ENCODE peak calls at places on chromosomes 13 and 19, in nine cellular contexts. C is AG08396, P is progenitor cell of endocrine pancreas, Z is uterus, F is HAP-1, V is heart right ventricle, O is NCI-H2081, E is myocyte, K is body of pancreas. X is an unnamed sample.

GRCh38 chr13:66617786-66618185 is 612.4 kb downstream of the PCDH9 start:
- DNase-seq in Z (no peak), P (no peak), O (no peak), V (no peak), K (no peak), C (no peak), F (no peak), E (no peak), X (no peak)

GRCh38 chr19:2038284-2039081 is 12.6 kb downstream of the MKNK2 start:
- DNase-seq in F (no peak), P (no peak), C (no peak), E (no peak), K (no peak), O (no peak), V (no peak), Z (no peak), X (no peak)

GRCh38 chr13:98089246-98089645 is 53.6 kb upstream of the FARP1 start:
- DNase-seq in K (no peak), C (peak; percentile 32), F (no peak), E (no peak), O (no peak), P (no peak), Z (no peak), V (no peak), X (no peak)

GRCh38 chr13:64556391-64556790 is 2673.7 kb downstream of the PCDH9 start:
- DNase-seq in K (no peak), E (no peak), C (no peak), P (no peak), Z (no peak), F (no peak), O (no peak), V (no peak), X (no peak)

GRCh38 chr19:45595814-45596213 is 6.2 kb downstream of the GPR4 start:
- DNase-seq in C (peak; percentile 17), O (no peak), Z (no peak), K (no peak), F (no peak), P (no peak), V (no peak), E (no peak), X (no peak)

GRCh38 chr13:32911506-32911905 is 104.7 kb upstream of the KL start:
- DNase-seq in K (no peak), P (no peak), Z (no peak), C (peak; percentile 49), E (peak; percentile 66), O (peak; percentile 63), F (peak; percentile 49), V (no peak), X (peak; percentile 76)

GRCh38 chr19:18672606-18673337 is 10.7 kb upstream of the CRTC1 start:
- DNase-seq in F (no peak), P (no peak), E (no peak), O (no peak), K (no peak), V (no peak), Z (no peak), C (no peak), X (peak; percentile 29)

GRCh38 chr13:23570931-23571330 is 719 bp downstream of the TNFRSF19 start:
- DNase-seq in F (no peak), O (no peak), C (no peak), V (no peak), E (peak; percentile 43), Z (no peak), P (no peak), K (no peak), X (peak; percentile 78)

GRCh38 chr19:4183967-4184717 is 1.7 kb downstream of the ANKRD24 start:
- DNase-seq in F (no peak), V (no peak), E (peak; percentile 68), Z (no peak), P (no peak), O (peak; percentile 80), C (no peak), K (no peak), X (peak; percentile 46)

GRCh38 chr13:112983428-112984196 is 14.6 kb downstream of the MCF2L start:
- DNase-seq in E (no peak), O (no peak), P (no peak), C (no peak), K (no peak), V (peak; percentile 54), Z (no peak), F (no peak), X (no peak)

GRCh38 chr13:86882835-86883234 is 788.3 kb upstream of the SLITRK5 start:
- DNase-seq in E (peak; percentile 7), P (no peak), Z (no peak), V (no peak), F (no peak), O (no peak), K (no peak), C (no peak), X (no peak)

GRCh38 chr13:113862191-113862765 is 1.6 kb downstream of the GAS6 start:
- DNase-seq in C (no peak), V (no peak), Z (no peak), P (no peak), F (no peak), O (no peak), E (peak; percentile 40), K (peak; percentile 11), X (no peak)

GRCh38 chr19:49847731-49848696 is 2.9 kb upstream of the PTOV1 start:
- DNase-seq in K (no peak), O (no peak), P (no peak), Z (no peak), E (peak; percentile 56), C (peak; percentile 63), V (no peak), F (no peak), X (no peak)

GRCh38 chr13:28129911-28130693 is 8.2 kb upstream of the PAN3 start:
- DNase-seq in Z (no peak), P (no peak), K (no peak), C (peak; percentile 14), F (no peak), O (no peak), V (no peak), E (no peak), X (no peak)

GRCh38 chr13:94620286-94620896 is 18.7 kb downstream of the GPR180 start:
- DNase-seq in K (no peak), O (peak; percentile 63), V (no peak), Z (no peak), C (no peak), P (no peak), E (peak; percentile 10), F (peak; percentile 51), X (peak; percentile 81)

GRCh38 chr19:860481-861098 is 1.1 kb downstream of the CFD start:
- DNase-seq in Z (no peak), V (peak; percentile 75), O (peak; percentile 71), C (peak; percentile 92), P (peak; percentile 52), E (peak; percentile 51), K (peak; percentile 54), F (peak; percentile 92), X (peak; percentile 70)

GRCh38 chr19:5826531-5827341 is 12.8 kb downstream of the FUT6 start:
- DNase-seq in P (no peak), F (peak; percentile 90), C (peak; percentile 59), V (peak; percentile 71), O (peak; percentile 94), E (peak; percentile 72), K (peak; percentile 89), Z (no peak), X (peak; percentile 82)

GRCh38 chr13:87280139-87280538 is 391.0 kb upstream of the SLITRK5 start:
- DNase-seq in F (no peak), C (no peak), P (no peak), K (no peak), V (no peak), Z (no peak), E (no peak), O (peak; percentile 1), X (peak; percentile 9)

GRCh38 chr19:6287269-6287885 is 7.6 kb upstream of the MLLT1 start:
- DNase-seq in K (no peak), E (no peak), P (no peak), V (no peak), Z (no peak), O (no peak), C (no peak), F (no peak), X (no peak)

GRCh38 chr13:46341112-46341711 is 45.8 kb downstream of the RUBCNL start:
- DNase-seq in O (no peak), Z (no peak), P (no peak), K (no peak), C (no peak), F (no peak), V (no peak), E (peak; percentile 29), X (no peak)

GRCh38 chr13:21670883-21671792 is at the start of gene FGF9:
- DNase-seq in P (peak; percentile 73), Z (peak; percentile 54), E (peak; percentile 84), C (peak; percentile 90), F (peak; percentile 78), K (peak; percentile 82), V (peak; percentile 77), O (peak; percentile 92), X (peak; percentile 88)

GRCh38 chr13:43688230-43688907 is 98.4 kb downstream of the ENOX1 start:
- DNase-seq in O (no peak), P (no peak), E (no peak), V (no peak), Z (no peak), K (no peak), C (no peak), F (no peak), X (peak; percentile 66)

GRCh38 chr19:5484398-5485285 is 29.4 kb downstream of the ZNRF4 start:
- DNase-seq in E (no peak), F (peak; percentile 32), Z (no peak), C (peak; percentile 58), K (peak; percentile 57), O (peak; percentile 31), P (peak; percentile 59), V (no peak), X (peak; percentile 17)

GRCh38 chr13:20258208-20258962 is 26.3 kb upstream of the GJB6 start:
- DNase-seq in E (no peak), Z (no peak), F (no peak), O (peak; percentile 29), V (no peak), P (no peak), C (no peak), K (no peak), X (no peak)

GRCh38 chr13:46113596-46113995 is 8.8 kb upstream of the CPB2 start:
- DNase-seq in Z (no peak), P (no peak), F (no peak), C (no peak), O (no peak), E (no peak), K (no peak), V (no peak), X (no peak)

GRCh38 chr13:25971077-25971476 is 80.7 kb downstream of the SHISA2 start:
- DNase-seq in K (no peak), P (no peak), F (no peak), Z (no peak), V (no peak), E (no peak), O (no peak), C (no peak), X (no peak)